ENCODE peak calls at places on chromosomes 5 and 9, in ten cellular contexts. P is DND-41, W is uterus, R is heart left ventricle, K is H1, Q is A549, F is transverse colon, H is PC-9, U is heart right ventricle, A is left ventricle myocardium inferior. Y is an unnamed sample.

GRCh38 chr5:175590471-175590881 is 67.4 kb upstream of the HRH2 start:
- DNase-seq in P (no peak), W (no peak), R (no peak), K (no peak), Q (no peak), F (no peak), H (peak; percentile 41), U (no peak), A (no peak), Y (peak; percentile 87)

GRCh38 chr9:69805962-69806633 is 14.5 kb upstream of the CFAP95 start:
- DNase-seq in P (no peak), W (no peak), R (peak; percentile 23), K (no peak), Q (no peak), F (peak; percentile 26), H (no peak), U (peak; percentile 16), A (peak; percentile 22), Y (no peak)

GRCh38 chr5:54329731-54330709 is 19.6 kb upstream of the ARL15 start:
- DNase-seq in P (no peak), W (no peak), R (no peak), K (no peak), Q (no peak), F (no peak), H (peak; percentile 90), U (no peak), A (no peak), Y (peak; percentile 98)

GRCh38 chr5:2278825-2279224 is 396.1 kb upstream of the IRX4 start:
- DNase-seq in P (no peak), W (no peak), R (no peak), K (no peak), Q (no peak), F (no peak), H (no peak), U (no peak), A (no peak), Y (no peak)

GRCh38 chr5:151483176-151483575 is 35.8 kb downstream of the SLC36A1 start:
- DNase-seq in P (no peak), W (no peak), R (no peak), K (no peak), Q (no peak), F (no peak), H (no peak), U (no peak), A (no peak), Y (no peak)

GRCh38 chr9:75921403-75922127 is 31.1 kb downstream of the PCSK5 start:
- DNase-seq in P (no peak), W (no peak), R (no peak), K (no peak), Q (no peak), F (no peak), H (no peak), U (no peak), A (no peak), Y (no peak)

GRCh38 chr9:113928269-113928668 is 52.2 kb downstream of the ZNF618 start:
- DNase-seq in P (no peak), W (no peak), R (no peak), K (no peak), Q (no peak), F (no peak), H (no peak), U (no peak), A (no peak), Y (no peak)

GRCh38 chr9:346114-346513 is 131.4 kb downstream of the DOCK8 start:
- DNase-seq in P (no peak), W (no peak), R (no peak), K (no peak), Q (no peak), F (no peak), H (no peak), U (no peak), A (no peak), Y (no peak)

GRCh38 chr5:56673171-56673570 is 142.2 kb upstream of the MAP3K1 start:
- DNase-seq in P (no peak), W (no peak), R (peak; percentile 32), K (no peak), Q (no peak), F (no peak), H (no peak), U (no peak), A (no peak), Y (no peak)

GRCh38 chr5:42756630-42757601 is at the start of gene CCDC152:
- DNase-seq in P (no peak), W (no peak), R (no peak), K (peak; percentile 70), Q (no peak), F (no peak), H (no peak), U (peak; percentile 5), A (no peak), Y (no peak)

GRCh38 chr5:79973511-79973910 is 17.6 kb downstream of the MTX3 start:
- DNase-seq in P (no peak), W (no peak), R (no peak), K (no peak), Q (no peak), F (no peak), H (no peak), U (no peak), A (no peak), Y (no peak)

GRCh38 chr5:81344736-81345135 is 43.3 kb downstream of the ZCCHC9 start:
- DNase-seq in P (no peak), W (no peak), R (no peak), K (no peak), Q (no peak), F (no peak), H (no peak), U (no peak), A (no peak), Y (no peak)

GRCh38 chr9:131020388-131020787 is 11.4 kb downstream of the LAMC3 start:
- DNase-seq in P (no peak), W (no peak), R (no peak), K (no peak), Q (no peak), F (no peak), H (peak; percentile 35), U (no peak), A (no peak), Y (peak; percentile 17)

GRCh38 chr5:54115768-54116403 is 194.5 kb downstream of the ARL15 start:
- DNase-seq in P (no peak), W (no peak), R (no peak), K (no peak), Q (no peak), F (no peak), H (no peak), U (no peak), A (no peak), Y (peak; percentile 57)

GRCh38 chr5:150159741-150160179 is 4.1 kb upstream of the PDGFRB start:
- DNase-seq in P (peak; percentile 84), W (peak; percentile 77), R (peak; percentile 84), K (no peak), Q (no peak), F (no peak), H (no peak), U (peak; percentile 73), A (peak; percentile 72), Y (no peak)

GRCh38 chr9:121744002-121744686 is 92.7 kb downstream of the DAB2IP start:
- DNase-seq in P (peak; percentile 16), W (no peak), R (peak; percentile 70), K (no peak), Q (peak; percentile 90), F (peak; percentile 75), H (no peak), U (peak; percentile 75), A (peak; percentile 65), Y (no peak)

GRCh38 chr9:99038396-99038795 is 66.5 kb upstream of the TGFBR1 start:
- DNase-seq in P (no peak), W (no peak), R (no peak), K (no peak), Q (no peak), F (no peak), H (no peak), U (no peak), A (no peak), Y (no peak)

GRCh38 chr9:108400267-108400666 is 455.5 kb downstream of the ACTL7B start:
- DNase-seq in P (no peak), W (no peak), R (no peak), K (no peak), Q (no peak), F (no peak), H (no peak), U (no peak), A (no peak), Y (no peak)
- TF ChIP-seq CTCF in P (no peak), W (no peak), R (no peak), K (no peak), Q (no peak), F (no peak), H (no peak), U (no peak), A (no peak), Y (no peak)

GRCh38 chr9:93300175-93300572 is 116.2 kb downstream of the WNK2 start:
- DNase-seq in P (no peak), W (peak; percentile 3), R (no peak), K (no peak), Q (no peak), F (no peak), H (no peak), U (no peak), A (no peak), Y (no peak)

GRCh38 chr9:93301911-93302525 is 118.1 kb downstream of the WNK2 start:
- DNase-seq in P (no peak), W (peak; percentile 8), R (no peak), K (peak; percentile 46), Q (no peak), F (peak; percentile 8), H (no peak), U (no peak), A (no peak), Y (no peak)

GRCh38 chr9:93301291-93301811 is 117.4 kb downstream of the WNK2 start:
- DNase-seq in P (no peak), W (peak; percentile 10), R (no peak), K (peak; percentile 43), Q (no peak), F (no peak), H (no peak), U (no peak), A (no peak), Y (no peak)

GRCh38 chr9:93299418-93300174 is 115.7 kb downstream of the WNK2 start:
- DNase-seq in P (no peak), W (no peak), R (no peak), K (no peak), Q (no peak), F (no peak), H (no peak), U (no peak), A (no peak), Y (no peak)

GRCh38 chr9:93300585-93301081 is 116.7 kb downstream of the WNK2 start:
- DNase-seq in P (no peak), W (peak; percentile 10), R (no peak), K (no peak), Q (no peak), F (peak; percentile 76), H (no peak), U (peak; percentile 26), A (no peak), Y (no peak)
- H3K4me1 ChIP-seq in P (no peaks in the 10 kb centered on the region), W (no peaks in the 10 kb centered on the region), R (peaks cover 18% of the 10 kb centered on the region), K (no peaks in the 10 kb centered on the region), Q (peaks cover 4% of the 10 kb centered on the region), F (peaks cover 48% of the 10 kb centered on the region), H (no peaks in the 10 kb centered on the region), U (peaks cover 53% of the 10 kb centered on the region), A (peaks cover 74% of the 10 kb centered on the region), Y (no peaks in the 10 kb centered on the region)

GRCh38 chr9:137430723-137431415 is 7.7 kb downstream of the NOXA1 start:
- DNase-seq in P (no peak), W (no peak), R (no peak), K (no peak), Q (no peak), F (no peak), H (no peak), U (no peak), A (no peak), Y (no peak)
- H3K27ac ChIP-seq in P (no peak overlapping the region), W (no peak overlapping the region), R (no peak overlapping the region), K (no peak overlapping the region), Q (no peak overlapping the region), F (no peak overlapping the region), H (no peak overlapping the region), U (no peak overlapping the region), A (no peak overlapping the region), Y (no peak overlapping the region)

GRCh38 chr5:84255318-84255717 is 129.4 kb downstream of the EDIL3 start:
- DNase-seq in P (no peak), W (no peak), R (no peak), K (no peak), Q (no peak), F (no peak), H (no peak), U (no peak), A (no peak), Y (no peak)
- TF ChIP-seq CTCF in P (peak; percentile 11), W (no peak), R (peak; percentile 24), K (peak; percentile 31), Q (peak; percentile 30), F (peak; percentile 15), H (no peak), U (no peak), A (no peak), Y (peak; percentile 66)